ENCODE peak calls at places on chromosomes 7 and 10, in seven cellular contexts. F, J, A, L, M, C and U are unnamed samples.

GRCh38 chr10:86035791-86036543 is 330.6 kb downstream of the GRID1 start:
- DNase-seq in F (no peak), J (no peak), A (no peak), L (no peak), M (no peak), C (no peak), U (no peak)

GRCh38 chr7:37920619-37921339 is at the start of gene EPDR1:
- DNase-seq in F (peak; percentile 29), J (no peak), A (no peak), L (no peak), M (no peak), C (peak; percentile 71), U (no peak)

GRCh38 chr7:96329189-96329588 is 7.3 kb upstream of the SLC25A13 start:
- DNase-seq in F (no peak), J (no peak), A (no peak), L (no peak), M (no peak), C (no peak), U (no peak)

GRCh38 chr7:11698273-11698930 is 133.6 kb downstream of the THSD7A start:
- DNase-seq in F (no peak), J (no peak), A (no peak), L (no peak), M (peak; percentile 59), C (no peak), U (peak; percentile 33)

GRCh38 chr10:112643600-112643999 is 196.6 kb downstream of the VTI1A start:
- DNase-seq in F (no peak), J (no peak), A (no peak), L (peak; percentile 37), M (no peak), C (no peak), U (no peak)

GRCh38 chr7:120783721-120784120 is 74.2 kb downstream of the TSPAN12 start:
- DNase-seq in F (no peak), J (no peak), A (no peak), L (no peak), M (no peak), C (no peak), U (no peak)

GRCh38 chr10:48996-49395 is at the start of gene TUBB8:
- DNase-seq in F (no peak), J (no peak), A (no peak), L (no peak), M (no peak), C (no peak), U (no peak)

GRCh38 chr7:129557686-129558481 is 53.6 kb upstream of the NRF1 start:
- DNase-seq in F (no peak), J (no peak), A (no peak), L (no peak), M (no peak), C (no peak), U (no peak)

GRCh38 chr7:51180092-51180491 is 136.5 kb downstream of the COBL start:
- DNase-seq in F (no peak), J (no peak), A (no peak), L (no peak), M (no peak), C (no peak), U (no peak)

GRCh38 chr7:1665721-1666250 is 4.3 kb upstream of the ELFN1 start:
- DNase-seq in F (peak; percentile 33), J (no peak), A (no peak), L (no peak), M (peak; percentile 18), C (peak; percentile 33), U (peak; percentile 18)

GRCh38 chr7:35697414-35698175 is 2.7 kb upstream of the HERPUD2 start:
- DNase-seq in F (peak; percentile 69), J (peak; percentile 34), A (no peak), L (peak; percentile 39), M (peak; percentile 74), C (no peak), U (peak; percentile 78)

GRCh38 chr7:157233677-157234076 is 95.0 kb downstream of the UBE3C start:
- DNase-seq in F (peak; percentile 33), J (peak; percentile 47), A (no peak), L (no peak), M (peak; percentile 54), C (no peak), U (no peak)

GRCh38 chr7:95980073-95980655 is 207.8 kb downstream of the DYNC1I1 start:
- DNase-seq in F (no peak), J (no peak), A (no peak), L (no peak), M (no peak), C (peak; percentile 32), U (no peak)

GRCh38 chr7:25891591-25891990 is 260.4 kb upstream of the NFE2L3 start:
- DNase-seq in F (no peak), J (no peak), A (no peak), L (no peak), M (no peak), C (no peak), U (no peak)

GRCh38 chr10:22978287-22978686 is 50.4 kb downstream of the ARMC3 start:
- DNase-seq in F (no peak), J (no peak), A (no peak), L (peak; percentile 72), M (no peak), C (no peak), U (no peak)

GRCh38 chr7:152435384-152436278 is at the start of gene KMT2C:
- DNase-seq in F (peak; percentile 44), J (no peak), A (no peak), L (peak; percentile 41), M (peak; percentile 58), C (peak; percentile 73), U (peak; percentile 43)

GRCh38 chr7:116316838-116317612 is 106.7 kb downstream of the TES start:
- DNase-seq in F (peak; percentile 99), J (peak; percentile 95), A (peak; percentile 90), L (peak; percentile 99), M (peak; percentile 98), C (no peak), U (peak; percentile 98)

GRCh38 chr7:7221602-7222038 is 39.3 kb downstream of the C1GALT1 start:
- DNase-seq in F (peak; percentile 82), J (peak; percentile 49), A (peak; percentile 41), L (peak; percentile 72), M (peak; percentile 50), C (no peak), U (peak; percentile 80)

GRCh38 chr7:100466830-100467605 is 3.0 kb upstream of the SPACDR start:
- DNase-seq in F (no peak), J (no peak), A (no peak), L (no peak), M (no peak), C (no peak), U (no peak)
- H3K4me3 ChIP-seq in F (no peak overlapping the region), J (no peak overlapping the region), A (no peak overlapping the region), L (no peak overlapping the region), M (no peak overlapping the region), C (no peak overlapping the region), U (no peak overlapping the region)

DNA sequence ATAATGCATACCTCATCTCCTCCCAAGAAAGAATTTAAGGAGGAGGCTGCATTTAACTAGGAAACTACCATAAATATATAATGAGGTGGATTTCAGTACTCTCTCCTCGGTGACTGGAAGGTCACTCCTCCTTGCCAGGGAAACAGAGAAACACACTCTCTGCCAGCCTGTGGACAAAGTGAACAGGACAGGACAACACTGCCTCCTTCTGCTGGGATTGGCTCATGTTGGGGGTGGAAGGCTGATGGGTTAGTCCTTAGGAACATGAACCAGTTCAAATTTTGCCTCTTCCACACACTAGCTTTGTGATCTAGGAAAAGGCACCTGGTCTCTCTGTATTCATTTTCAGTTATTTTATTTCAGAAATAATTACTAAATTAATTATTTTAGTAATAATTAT is 50.6 kb upstream of the STEAP4 start:
- DNase-seq in F (no peak), J (no peak), A (no peak), L (peak; percentile 2), M (peak; percentile 33), C (no peak), U (peak; percentile 30)
- TF ChIP-seq CTCF in F (no peak), J (no peak), A (no peak), L (peak; percentile 15), M (peak; percentile 57), C (no peak), U (peak; percentile 31)

DNA sequence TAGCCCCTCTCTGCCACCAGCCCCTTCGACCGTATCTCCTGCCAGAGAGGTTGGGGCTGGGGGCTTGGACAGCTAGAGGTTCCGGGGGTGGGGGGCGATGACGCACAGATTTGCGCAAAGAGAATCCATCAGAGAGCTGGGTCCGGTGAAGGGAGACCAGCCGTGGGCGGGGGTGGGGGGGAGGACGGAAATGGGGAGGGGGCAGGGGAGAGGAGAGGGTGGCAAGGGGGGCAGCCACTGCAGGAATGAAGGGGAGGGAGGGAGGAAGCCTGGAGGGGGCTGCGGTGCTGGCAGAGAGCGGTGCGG is 1.2 kb upstream of the VGF start:
- DNase-seq in F (no peak), J (no peak), A (no peak), L (no peak), M (no peak), C (no peak), U (no peak)
- H3K4me3 ChIP-seq in F (no peak overlapping the region), J (no peak overlapping the region), A (peak overlapping the region; percentile 36), L (no peak overlapping the region), M (no peak overlapping the region), C (no peak overlapping the region), U (no peak overlapping the region)

GRCh38 chr7:44131173-44132009 is 8.0 kb upstream of the POLD2 start:
- DNase-seq in F (no peak), J (no peak), A (no peak), L (peak; percentile 42), M (peak; percentile 38), C (no peak), U (peak; percentile 14)
- TF ChIP-seq CTCF in F (peak; percentile 39), J (peak; percentile 57), A (peak; percentile 44), L (peak; percentile 45), M (peak; percentile 57), C (no peak), U (peak; percentile 27)

GRCh38 chr10:99329891-99330674 is 927 bp downstream of the CNNM1 start:
- DNase-seq in F (peak; percentile 34), J (no peak), A (no peak), L (peak; percentile 17), M (peak; percentile 6), C (peak; percentile 34), U (peak; percentile 4)

GRCh38 chr10:99328579-99329237 is 448 bp upstream of the CNNM1 start:
- DNase-seq in F (peak; percentile 35), J (no peak), A (no peak), L (peak; percentile 18), M (no peak), C (no peak), U (no peak)

GRCh38 chr10:99330675-99330924 is 1.4 kb downstream of the CNNM1 start:
- DNase-seq in F (no peak), J (no peak), A (no peak), L (no peak), M (no peak), C (no peak), U (no peak)

GRCh38 chr10:99331207-99331803 is 2.1 kb downstream of the CNNM1 start:
- DNase-seq in F (peak; percentile 20), J (no peak), A (no peak), L (peak; percentile 31), M (peak; percentile 27), C (no peak), U (peak; percentile 19)

DNA sequence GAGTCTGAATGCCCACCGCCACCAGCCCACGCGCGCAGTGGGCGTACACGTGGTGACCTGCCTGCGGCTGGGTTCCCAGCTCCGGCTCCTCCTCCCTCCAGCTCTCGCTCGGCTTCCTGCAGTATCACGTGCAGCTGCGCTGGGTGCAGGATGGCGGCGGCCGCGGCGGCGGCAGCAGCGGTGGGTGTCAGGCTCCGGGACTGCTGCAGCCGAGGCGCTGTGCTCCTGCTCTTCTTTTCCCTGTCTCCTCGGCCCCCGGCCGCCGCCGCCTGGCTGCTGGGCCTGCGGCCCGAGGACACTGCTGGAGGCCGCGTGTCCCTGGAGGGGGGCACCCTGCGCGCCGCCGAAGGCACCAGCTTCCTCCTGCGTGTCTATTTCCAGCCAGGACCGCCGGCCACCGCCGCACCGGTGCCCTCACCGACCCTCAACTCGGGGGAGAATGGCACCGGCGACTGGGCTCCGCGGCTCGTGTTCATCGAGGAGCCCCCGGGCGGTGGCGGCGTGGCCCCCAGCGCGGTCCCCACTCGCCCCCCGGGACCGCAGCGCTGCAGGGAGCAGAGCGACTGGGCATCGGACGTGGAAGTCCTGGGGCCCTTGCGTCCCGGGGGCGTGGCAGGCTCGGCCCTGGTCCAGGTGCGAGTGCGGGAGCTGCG is at the start of gene CNNM1:
- DNase-seq in F (peak; percentile 32), J (no peak), A (no peak), L (peak; percentile 12), M (no peak), C (peak; percentile 33), U (no peak)
- H3K4me3 ChIP-seq in F (peak within 1 kb of the TSS; percentile 62), J (peak within 1 kb of the TSS; percentile 51), A (peak within 1 kb of the TSS; percentile 42), L (peak within 1 kb of the TSS; percentile 50), M (peak within 1 kb of the TSS; percentile 20), C (peak within 1 kb of the TSS; percentile 46), U (peak within 1 kb of the TSS; percentile 21)